ENCODE peak calls at places on chromosomes 6 and 20, in four cellular contexts. O is brain microvascular endothelial cell, F is COR-L47, U is foreskin keratinocyte. C is an unnamed sample.

GRCh38 chr6:43708857-43709653 is 21.5 kb upstream of the MRPS18A start:
- DNase-seq in O (peak), F (no peak), U (no peak), C (no peak)

GRCh38 chr6:42820509-42821340 is 38.9 kb downstream of the BICRAL start:
- DNase-seq in O (no peak), F (no peak), U (no peak), C (peak)

GRCh38 chr20:2314759-2315439 is 19.1 kb downstream of the TGM3 start:
- DNase-seq in O (no peak), F (peak), U (peak), C (no peak)

GRCh38 chr20:63735859-63736718 is at the start of gene LIME1:
- DNase-seq in O (no peak), F (no peak), U (no peak), C (no peak)

GRCh38 chr6:2126351-2126750 is 119.1 kb downstream of the GMDS start:
- DNase-seq in O (no peak), F (no peak), U (no peak), C (no peak)

GRCh38 chr20:53865905-53866786 is 204.2 kb downstream of the BCAS1 start:
- DNase-seq in O (peak), F (no peak), U (peak), C (no peak)

GRCh38 chr6:146883640-146884531 is 285.1 kb downstream of the ADGB start:
- DNase-seq in O (no peak), F (no peak), U (no peak), C (no peak)

GRCh38 chr20:14986026-14986655 is 648.7 kb upstream of the FLRT3 start:
- DNase-seq in O (no peak), F (no peak), U (no peak), C (no peak)

GRCh38 chr6:84137989-84138575 is 89.4 kb downstream of the CEP162 start:
- DNase-seq in O (peak), F (no peak), U (no peak), C (no peak)

GRCh38 chr20:8853805-8854338 is 215.0 kb upstream of the PLCB4 start:
- DNase-seq in O (peak), F (peak), U (peak), C (peak)

GRCh38 chr6:53312355-53312754 is 36.4 kb downstream of the ELOVL5 start:
- DNase-seq in O (no peak), F (no peak), U (no peak), C (no peak)

GRCh38 chr20:24670341-24670821 is 201.0 kb downstream of the SYNDIG1 start:
- DNase-seq in O (no peak), F (no peak), U (no peak), C (no peak)

GRCh38 chr20:11502051-11502450 is 415.6 kb upstream of the BTBD3 start:
- DNase-seq in O (no peak), F (no peak), U (no peak), C (no peak)

GRCh38 chr6:41780623-41781301 is at the start of gene PRICKLE4:
- DNase-seq in O (no peak), F (no peak), U (no peak), C (no peak)

GRCh38 chr6:1724124-1724523 is 114.4 kb downstream of the FOXC1 start:
- DNase-seq in O (no peak), F (no peak), U (peak), C (no peak)

C was measured in occipital lobe.